ENCODE peak calls at places on chromosome 10, in five cellular contexts. M is thoracic aorta; N is suprapubic skin; W is CD8-positive, alpha-beta T cell; Z is HFF-Myc. I is an unnamed sample.

GRCh38 chr10:29862926-29863614 is 196.3 kb downstream of the JCAD start:
- DNase-seq in M (no peak), N (no peak), W (no peak), Z (peak), I (peak)

GRCh38 chr10:30999084-30999712 is 32.5 kb downstream of the ZNF438 start:
- DNase-seq in M (no peak), N (no peak), W (no peak), Z (peak), I (no peak)

GRCh38 chr10:114697061-114697598 is 39.1 kb upstream of the ABLIM1 start:
- DNase-seq in M (no peak), N (no peak), W (no peak), Z (no peak), I (no peak)

GRCh38 chr10:3949741-3950140 is 164.7 kb upstream of the KLF6 start:
- DNase-seq in M (no peak), N (no peak), W (no peak), Z (no peak), I (no peak)

GRCh38 chr10:78263521-78263988 is 229.9 kb downstream of the RPS24 start:
- DNase-seq in M (no peak), N (no peak), W (no peak), Z (no peak), I (peak)

GRCh38 chr10:49519717-49520116 is 19.2 kb downstream of the ERCC6 start:
- DNase-seq in M (no peak), N (no peak), W (no peak), Z (no peak), I (no peak)

GRCh38 chr10:131724891-131725735 is 175.7 kb upstream of the PPP2R2D start:
- DNase-seq in M (no peak), N (peak), W (no peak), Z (no peak), I (no peak)

GRCh38 chr10:114541081-114541833 is 116.8 kb downstream of the ABLIM1 start:
- DNase-seq in M (peak), N (peak), W (peak), Z (peak), I (no peak)

GRCh38 chr10:61463035-61463909 is 10.1 kb upstream of the TMEM26 start:
- DNase-seq in M (no peak), N (no peak), W (no peak), Z (peak), I (no peak)

GRCh38 chr10:32077896-32078295 is 21.7 kb upstream of the KIF5B start:
- DNase-seq in M (no peak), N (peak), W (no peak), Z (no peak), I (no peak)

GRCh38 chr10:116470768-116471415 is 43.2 kb downstream of the PNLIPRP3 start:
- DNase-seq in M (no peak), N (no peak), W (no peak), Z (peak), I (no peak)

GRCh38 chr10:78351283-78351682 is 317.6 kb downstream of the RPS24 start:
- DNase-seq in M (no peak), N (peak), W (no peak), Z (no peak), I (no peak)

GRCh38 chr10:63710703-63711102 is 189.5 kb downstream of the REEP3 start:
- DNase-seq in M (no peak), N (no peak), W (no peak), Z (no peak), I (no peak)

GRCh38 chr10:125457406-125457805 is 225.6 kb downstream of the TEX36 start:
- DNase-seq in M (no peak), N (no peak), W (no peak), Z (no peak), I (no peak)

GRCh38 chr10:46541735-46542566 is 14.5 kb downstream of the GPRIN2 start:
- DNase-seq in M (no peak), N (peak), W (no peak), Z (no peak), I (no peak)

GRCh38 chr10:49161411-49161997 is 26.7 kb downstream of the TMEM273 start:
- DNase-seq in M (no peak), N (no peak), W (no peak), Z (no peak), I (no peak)

GRCh38 chr10:116892873-116893685 is 43.8 kb downstream of the ENO4 start:
- DNase-seq in M (no peak), N (no peak), W (no peak), Z (no peak), I (no peak)

GRCh38 chr10:132450466-132450824 is 53.4 kb downstream of the PWWP2B start:
- DNase-seq in M (no peak), N (no peak), W (no peak), Z (no peak), I (no peak)

GRCh38 chr10:125153693-125154490 is 6.5 kb downstream of the CTBP2 start:
- DNase-seq in M (no peak), N (no peak), W (no peak), Z (no peak), I (no peak)

GRCh38 chr10:86970152-86970886 is 2.0 kb downstream of the ADIRF start:
- DNase-seq in M (no peak), N (peak), W (no peak), Z (no peak), I (no peak)

GRCh38 chr10:104080762-104081161 is 4.9 kb downstream of the COL17A1 start:
- DNase-seq in M (no peak), N (no peak), W (no peak), Z (no peak), I (no peak)

GRCh38 chr10:78176320-78177012 is 142.8 kb downstream of the RPS24 start:
- DNase-seq in M (no peak), N (no peak), W (no peak), Z (no peak), I (no peak)

GRCh38 chr10:45058580-45058979 is 57.9 kb downstream of the ZNF22 start:
- DNase-seq in M (no peak), N (no peak), W (no peak), Z (no peak), I (no peak)

DNA sequence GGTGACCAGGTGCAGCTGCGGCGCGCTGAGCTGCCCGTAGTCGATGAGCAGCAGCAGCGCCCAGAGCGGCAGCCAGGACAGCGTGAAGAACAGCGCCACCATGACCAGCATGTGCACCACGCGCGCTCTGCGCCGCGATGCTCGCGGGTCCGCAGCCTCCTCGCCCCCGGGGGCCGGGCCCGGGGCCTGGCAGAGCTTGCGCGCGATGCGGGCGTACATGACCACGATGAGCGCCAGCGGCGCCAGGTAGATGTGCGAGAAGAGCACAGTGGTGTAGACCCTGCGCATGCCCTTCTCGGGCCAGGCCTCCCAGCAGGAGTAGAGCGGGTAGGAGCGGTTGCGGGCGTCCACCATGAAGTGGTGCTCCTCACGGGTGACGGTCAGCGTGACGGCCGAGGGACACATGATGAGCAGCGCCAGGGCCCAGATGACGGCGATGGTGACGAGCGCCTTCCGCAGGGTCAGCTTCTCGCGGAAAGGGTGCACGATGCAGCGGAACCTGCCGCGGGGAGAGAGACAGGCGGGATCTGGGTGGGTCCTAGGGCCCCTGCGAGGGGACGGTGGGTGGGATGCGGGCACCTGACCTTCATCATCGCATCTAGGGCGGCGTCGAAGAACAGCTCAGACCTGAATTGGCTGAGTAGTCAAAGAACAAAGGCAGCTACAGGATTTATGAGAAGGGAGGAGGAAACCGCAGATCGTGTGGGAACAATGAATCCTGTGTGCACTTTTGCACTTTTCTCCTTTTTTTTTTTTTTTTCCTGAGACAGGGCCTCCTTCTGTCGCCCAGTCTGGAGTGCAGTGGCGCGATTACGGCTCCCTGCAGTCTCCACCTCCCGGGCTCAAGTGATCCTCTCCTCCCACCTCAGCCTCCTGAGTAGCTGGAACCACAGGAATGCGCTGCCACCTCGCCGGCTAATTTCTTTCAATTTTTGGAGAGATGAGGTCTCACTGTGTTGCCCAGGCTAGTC is 22.4 kb upstream of the PPA1 start:
- DNase-seq in M (no peak), N (no peak), W (no peak), Z (no peak), I (no peak)
- TF ChIP-seq CTCF in M (no peak), N (no peak), W (no peak), Z (peak), I (peak)

GRCh38 chr10:8323443-8324054 is 269.1 kb downstream of the GATA3 start:
- DNase-seq in M (no peak), N (no peak), W (no peak), Z (no peak), I (no peak)

GRCh38 chr10:8321990-8322389 is 267.5 kb downstream of the GATA3 start:
- DNase-seq in M (no peak), N (no peak), W (no peak), Z (no peak), I (no peak)

GRCh38 chr10:8316284-8316683 is 261.8 kb downstream of the GATA3 start:
- DNase-seq in M (no peak), N (no peak), W (no peak), Z (no peak), I (no peak)

GRCh38 chr10:8315619-8316021 is 261.1 kb downstream of the GATA3 start:
- DNase-seq in M (no peak), N (no peak), W (no peak), Z (no peak), I (no peak)

DNA sequence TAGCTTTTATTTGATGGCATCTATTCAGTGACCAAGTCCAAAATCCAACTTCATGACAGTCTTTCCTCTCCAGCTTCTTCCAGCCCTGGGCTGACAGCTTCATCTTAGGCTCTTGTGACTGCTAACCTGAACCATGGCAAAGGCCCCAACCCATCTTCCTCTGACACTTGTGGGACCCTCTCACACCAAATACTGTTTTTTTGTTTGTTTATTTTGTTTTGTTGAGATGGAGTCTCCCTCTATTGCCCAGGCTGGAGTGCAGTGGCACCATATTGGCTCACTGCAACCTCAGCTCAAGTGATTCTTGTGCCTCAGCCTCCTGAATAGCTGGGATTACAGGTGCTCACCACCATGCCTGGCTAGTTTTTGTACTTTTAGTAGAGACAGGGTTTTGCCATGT is 265.2 kb downstream of the GATA3 start:
- DNase-seq in M (no peak), N (no peak), W (no peak), Z (no peak), I (no peak)
- TF ChIP-seq CTCF in M (no peak), N (no peak), W (no peak), Z (no peak), I (no peak)

DNA sequence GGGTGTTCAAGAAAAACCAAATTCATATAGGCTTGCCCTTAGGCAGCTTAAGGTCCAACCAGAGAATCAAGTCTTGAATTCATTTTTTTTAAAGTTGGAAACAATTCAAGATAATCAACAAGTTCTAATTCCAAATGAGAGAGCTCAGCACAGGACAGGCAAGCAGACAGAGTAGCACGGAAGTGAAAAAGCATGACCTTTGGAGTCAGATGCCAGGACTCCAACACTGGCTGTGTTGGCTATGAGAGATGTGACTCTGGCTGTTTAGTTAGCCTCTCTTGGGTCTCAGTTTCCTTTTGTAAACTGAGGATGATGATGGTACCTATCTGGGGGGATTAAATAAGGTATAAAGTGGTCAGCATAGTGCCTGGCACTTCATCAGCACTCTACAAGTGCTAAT is 49.3 kb downstream of the FBXW4 start:
- DNase-seq in M (no peak), N (no peak), W (no peak), Z (no peak), I (no peak)
- TF ChIP-seq CTCF in M (no peak), N (no peak), W (no peak), Z (no peak), I (no peak)

GRCh38 chr10:119211625-119212441 is 4.5 kb downstream of the GRK5 start:
- DNase-seq in M (no peak), N (no peak), W (no peak), Z (no peak), I (no peak)
- TF ChIP-seq CTCF in M (no peak), N (no peak), W (no peak), Z (no peak), I (no peak)

GRCh38 chr10:93352638-93353383 is 129.3 kb downstream of the MYOF start:
- DNase-seq in M (no peak), N (no peak), W (no peak), Z (no peak), I (no peak)

GRCh38 chr10:93356516-93356915 is 125.6 kb downstream of the MYOF start:
- DNase-seq in M (no peak), N (no peak), W (no peak), Z (no peak), I (no peak)

DNA sequence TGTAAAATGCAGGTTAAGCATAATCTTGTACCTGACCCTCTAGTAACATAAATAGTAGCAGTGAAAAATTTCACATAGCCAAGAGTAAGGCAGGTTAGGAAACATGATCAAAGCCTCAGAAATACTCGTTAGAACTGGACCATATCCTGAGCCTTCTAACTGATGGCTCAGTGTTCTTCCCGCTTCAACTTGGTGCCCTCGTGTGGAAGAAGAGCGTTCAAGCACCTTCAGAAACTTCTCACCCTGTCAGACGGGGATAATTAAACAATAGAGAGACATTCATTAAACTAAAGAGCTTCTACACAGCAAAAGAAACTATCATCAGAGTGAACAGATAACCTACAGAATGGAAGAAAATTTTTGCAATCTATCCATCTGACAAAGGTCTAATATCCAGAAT is 124.5 kb downstream of the MYOF start:
- DNase-seq in M (no peak), N (no peak), W (no peak), Z (no peak), I (no peak)
- TF ChIP-seq CTCF in M (peak), N (peak), W (peak), Z (peak), I (peak)

GRCh38 chr10:75404335-75405200 is 3.0 kb upstream of the ZNF503 start:
- DNase-seq in M (no peak), N (no peak), W (no peak), Z (no peak), I (no peak)
- TF ChIP-seq CTCF in M (no peak), N (no peak), W (no peak), Z (no peak), I (no peak)

GRCh38 chr10:123655763-123656162 is 10.4 kb upstream of the GPR26 start:
- DNase-seq in M (no peak), N (peak), W (no peak), Z (no peak), I (no peak)
- TF ChIP-seq CTCF in M (no peak), N (no peak), W (no peak), Z (no peak), I (no peak)